ENCODE peak calls at places on chromosome 10, in four cellular contexts. One of them, this sample, is unnamed.

GRCh38 chr10:129865413-129865812 is 98.7 kb downstream of the EBF3 start:
- DNase-seq in K562: no peak
- DNase-seq in HCT116: no peak
- DNase-seq in SK-N-SH: no peak
- DNase-seq in this sample: no peak

GRCh38 chr10:28530751-28531150 is 2.2 kb upstream of the WAC start:
- DNase-seq in SK-N-SH: no peak
- DNase-seq in HCT116: no peak
- DNase-seq in K562: no peak
- DNase-seq in this sample: peak; percentile 20

GRCh38 chr10:93745411-93746065 is 12.2 kb upstream of the LGI1 start:
- DNase-seq in SK-N-SH: no peak
- DNase-seq in K562: peak; percentile 11
- DNase-seq in HCT116: no peak
- DNase-seq in this sample: peak; percentile 5

GRCh38 chr10:86391236-86391840 is 24.7 kb upstream of the GRID1 start:
- DNase-seq in HCT116: no peak
- DNase-seq in K562: no peak
- DNase-seq in SK-N-SH: no peak
- DNase-seq in this sample: no peak

GRCh38 chr10:43965033-43965917 is 316.6 kb upstream of the ZNF32 start:
- DNase-seq in HCT116: no peak
- DNase-seq in K562: no peak
- DNase-seq in SK-N-SH: no peak
- DNase-seq in this sample: no peak

GRCh38 chr10:22002531-22003110 is 909 bp downstream of the DNAJC1 start:
- DNase-seq in SK-N-SH: no peak
- DNase-seq in K562: no peak
- DNase-seq in HCT116: no peak
- DNase-seq in this sample: peak; percentile 21

GRCh38 chr10:9824546-9825164 is 1193.0 kb upstream of the CELF2 start:
- DNase-seq in K562: no peak
- DNase-seq in SK-N-SH: no peak
- DNase-seq in HCT116: no peak
- DNase-seq in this sample: no peak

GRCh38 chr10:30583778-30584415 is 45.7 kb downstream of the LYZL2 start:
- DNase-seq in SK-N-SH: no peak
- DNase-seq in HCT116: peak; percentile 57
- DNase-seq in K562: peak; percentile 22
- DNase-seq in this sample: peak; percentile 84

GRCh38 chr10:55203874-55204273 is 402.8 kb upstream of the PCDH15 start:
- DNase-seq in SK-N-SH: no peak
- DNase-seq in HCT116: no peak
- DNase-seq in K562: no peak
- DNase-seq in this sample: no peak

GRCh38 chr10:56633876-56634452 is 272.9 kb upstream of the ZWINT start:
- DNase-seq in HCT116: no peak
- DNase-seq in SK-N-SH: no peak
- DNase-seq in K562: no peak
- DNase-seq in this sample: no peak

GRCh38 chr10:33204049-33204448 is 130.4 kb downstream of the NRP1 start:
- DNase-seq in K562: no peak
- DNase-seq in SK-N-SH: no peak
- DNase-seq in HCT116: no peak
- DNase-seq in this sample: no peak

GRCh38 chr10:48480397-48481374 is 124.2 kb downstream of the ARHGAP22 start:
- DNase-seq in SK-N-SH: no peak
- DNase-seq in HCT116: no peak
- DNase-seq in K562: peak; percentile 57
- DNase-seq in this sample: no peak

GRCh38 chr10:3681642-3682554 is 103.1 kb downstream of the KLF6 start:
- DNase-seq in HCT116: no peak
- DNase-seq in K562: no peak
- DNase-seq in SK-N-SH: no peak
- DNase-seq in this sample: no peak

GRCh38 chr10:49791100-49791499 is 29.0 kb upstream of the OGDHL start:
- DNase-seq in K562: no peak
- DNase-seq in SK-N-SH: no peak
- DNase-seq in HCT116: no peak
- DNase-seq in this sample: no peak

GRCh38 chr10:103457176-103457712 is 1.5 kb downstream of the CALHM1 start:
- DNase-seq in HCT116: no peak
- DNase-seq in K562: no peak
- DNase-seq in SK-N-SH: peak; percentile 47
- DNase-seq in this sample: no peak

GRCh38 chr10:98404571-98405396 is 10.2 kb downstream of the PYROXD2 start:
- DNase-seq in SK-N-SH: no peak
- DNase-seq in HCT116: no peak
- DNase-seq in K562: no peak
- DNase-seq in this sample: no peak

GRCh38 chr10:97771055-97771811 is 566 bp downstream of the SFRP5 start:
- DNase-seq in SK-N-SH: peak; percentile 84
- DNase-seq in K562: peak; percentile 38
- DNase-seq in HCT116: no peak
- DNase-seq in this sample: no peak

GRCh38 chr10:68989317-68989990 is 851 bp downstream of the KIFBP start:
- DNase-seq in HCT116: no peak
- DNase-seq in K562: no peak
- DNase-seq in SK-N-SH: no peak
- DNase-seq in this sample: no peak

GRCh38 chr10:92897916-92898315 is 49.6 kb downstream of the EXOC6 start:
- DNase-seq in HCT116: no peak
- DNase-seq in SK-N-SH: no peak
- DNase-seq in K562: no peak
- DNase-seq in this sample: no peak

GRCh38 chr10:104054430-104054829 is 31.2 kb downstream of the COL17A1 start:
- DNase-seq in HCT116: no peak
- DNase-seq in K562: no peak
- DNase-seq in SK-N-SH: no peak
- DNase-seq in this sample: no peak

GRCh38 chr10:17029581-17030271 is 99.9 kb downstream of the CUBN start:
- DNase-seq in SK-N-SH: peak; percentile 44
- DNase-seq in K562: peak; percentile 64
- DNase-seq in HCT116: peak; percentile 52
- DNase-seq in this sample: peak; percentile 45

GRCh38 chr10:5951167-5951711 is 26.1 kb downstream of the IL15RA start:
- DNase-seq in SK-N-SH: no peak
- DNase-seq in HCT116: no peak
- DNase-seq in K562: no peak
- DNase-seq in this sample: no peak

GRCh38 chr10:50316695-50317648 is 65.7 kb upstream of the ASAH2 start:
- DNase-seq in HCT116: no peak
- DNase-seq in SK-N-SH: no peak
- DNase-seq in K562: no peak
- DNase-seq in this sample: no peak

GRCh38 chr10:17025444-17026295 is 103.9 kb downstream of the CUBN start:
- DNase-seq in SK-N-SH: peak; percentile 19
- DNase-seq in HCT116: peak; percentile 21
- DNase-seq in K562: no peak
- DNase-seq in this sample: peak; percentile 17

GRCh38 chr10:42836771-42837468 is 54.3 kb downstream of the BMS1 start:
- DNase-seq in K562: no peak
- DNase-seq in HCT116: no peak
- DNase-seq in SK-N-SH: peak; percentile 82
- DNase-seq in this sample: peak; percentile 3

GRCh38 chr10:239109-239508 is 103.9 kb downstream of the ZMYND11 start:
- DNase-seq in HCT116: no peak
- DNase-seq in SK-N-SH: no peak
- DNase-seq in K562: no peak
- DNase-seq in this sample: no peak

GRCh38 chr10:4947039-4947634 is 16.1 kb upstream of the AKR1C1 start:
- DNase-seq in SK-N-SH: no peak
- DNase-seq in HCT116: no peak
- DNase-seq in K562: no peak
- DNase-seq in this sample: peak; percentile 92

GRCh38 chr10:4944751-4945280 is 18.4 kb upstream of the AKR1C1 start:
- DNase-seq in SK-N-SH: no peak
- DNase-seq in K562: no peak
- DNase-seq in HCT116: no peak
- DNase-seq in this sample: no peak

GRCh38 chr10:4946349-4946717 is 16.9 kb upstream of the AKR1C1 start:
- DNase-seq in HCT116: no peak
- DNase-seq in SK-N-SH: no peak
- DNase-seq in K562: no peak
- DNase-seq in this sample: no peak

GRCh38 chr10:4945706-4946348 is 17.4 kb upstream of the AKR1C1 start:
- DNase-seq in HCT116: no peak
- DNase-seq in K562: no peak
- DNase-seq in SK-N-SH: no peak
- DNase-seq in this sample: no peak

GRCh38 chr10:4947635-4948596 is 15.3 kb upstream of the AKR1C1 start:
- DNase-seq in K562: no peak
- DNase-seq in SK-N-SH: no peak
- DNase-seq in HCT116: peak; percentile 8
- DNase-seq in this sample: peak; percentile 100
- TF ChIP-seq REST in K562: no peak
- TF ChIP-seq REST in SK-N-SH: no peak
- TF ChIP-seq REST in HCT116: no peak
- TF ChIP-seq REST in this sample: peak; percentile 55

GRCh38 chr10:35925511-35925910 is 283.4 kb upstream of the FZD8 start:
- DNase-seq in K562: no peak
- DNase-seq in HCT116: no peak
- DNase-seq in SK-N-SH: no peak
- DNase-seq in this sample: no peak

GRCh38 chr10:35933491-35933890 is 291.4 kb upstream of the FZD8 start:
- DNase-seq in SK-N-SH: no peak
- DNase-seq in HCT116: no peak
- DNase-seq in K562: no peak
- DNase-seq in this sample: peak; percentile 40

GRCh38 chr10:35924726-35925125 is 282.6 kb upstream of the FZD8 start:
- DNase-seq in SK-N-SH: no peak
- DNase-seq in HCT116: no peak
- DNase-seq in K562: no peak
- DNase-seq in this sample: no peak

GRCh38 chr10:35928760-35929159 is 286.7 kb upstream of the FZD8 start:
- DNase-seq in SK-N-SH: no peak
- DNase-seq in K562: no peak
- DNase-seq in HCT116: no peak
- DNase-seq in this sample: no peak

GRCh38 chr10:35928017-35928619 is 286.0 kb upstream of the FZD8 start:
- DNase-seq in HCT116: no peak
- DNase-seq in K562: no peak
- DNase-seq in SK-N-SH: no peak
- DNase-seq in this sample: no peak
- TF ChIP-seq ELF1 in HCT116: no peak
- TF ChIP-seq ELF1 in K562: no peak
- TF ChIP-seq ELF1 in SK-N-SH: no peak
- TF ChIP-seq ELF1 in this sample: no peak

GRCh38 chr10:71472466-71472865 is 75.7 kb downstream of the CDH23 start:
- DNase-seq in K562: no peak
- DNase-seq in HCT116: no peak
- DNase-seq in SK-N-SH: no peak
- DNase-seq in this sample: no peak
- TF ChIP-seq REST in K562: no peak
- TF ChIP-seq REST in HCT116: no peak
- TF ChIP-seq REST in SK-N-SH: no peak
- TF ChIP-seq REST in this sample: no peak

GRCh38 chr10:24156686-24157085 is 52.3 kb upstream of the KIAA1217 start:
- DNase-seq in HCT116: no peak
- DNase-seq in SK-N-SH: no peak
- DNase-seq in K562: no peak
- DNase-seq in this sample: no peak
- TF ChIP-seq ELF1 in HCT116: no peak
- TF ChIP-seq ELF1 in SK-N-SH: no peak
- TF ChIP-seq ELF1 in K562: no peak
- TF ChIP-seq ELF1 in this sample: no peak

DNA sequence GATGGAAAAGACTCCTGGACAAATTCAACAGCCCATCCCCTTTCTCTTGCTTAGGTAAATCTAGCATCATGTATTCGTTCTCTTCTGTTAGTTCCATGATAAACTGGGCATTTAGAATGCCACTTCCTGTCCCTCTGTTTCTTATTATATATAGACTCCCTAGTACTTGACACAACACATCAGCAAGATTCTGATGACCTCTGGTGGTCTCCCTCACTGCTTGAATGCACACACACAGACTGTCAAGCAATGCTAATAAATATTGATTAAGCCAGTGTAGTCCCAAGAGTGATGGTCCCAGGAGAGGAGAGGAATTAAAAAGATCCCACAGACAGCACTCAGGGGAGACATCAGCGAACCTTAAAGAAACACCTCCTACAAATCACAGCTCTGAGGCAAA is 1291.3 kb downstream of the XPNPEP1 start:
- DNase-seq in K562: no peak
- DNase-seq in HCT116: no peak
- DNase-seq in SK-N-SH: no peak
- DNase-seq in this sample: no peak
- TF ChIP-seq REST in K562: no peak
- TF ChIP-seq REST in HCT116: no peak
- TF ChIP-seq REST in SK-N-SH: no peak
- TF ChIP-seq REST in this sample: no peak

DNA sequence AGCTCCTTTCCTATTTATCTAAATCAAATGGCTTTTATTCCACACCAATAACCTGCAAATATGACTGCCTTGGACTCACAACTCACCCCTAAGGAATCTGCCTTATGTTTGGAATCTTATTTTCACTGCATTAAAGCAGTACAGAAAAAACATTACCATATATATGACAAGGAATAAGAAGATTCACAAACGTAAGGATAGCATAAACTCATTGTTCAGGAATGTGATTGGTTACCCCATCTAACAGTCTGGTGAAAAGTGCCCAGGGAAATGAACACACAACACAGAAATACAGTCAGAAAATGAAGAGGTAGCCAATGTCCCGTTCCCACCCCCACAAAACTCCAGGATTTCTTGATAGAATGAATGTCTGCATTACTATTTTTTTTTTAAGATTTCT is 2.0 kb downstream of the PPP3CB start:
- DNase-seq in HCT116: no peak
- DNase-seq in SK-N-SH: no peak
- DNase-seq in K562: no peak
- DNase-seq in this sample: no peak
- TF ChIP-seq ELF1 in HCT116: no peak
- TF ChIP-seq ELF1 in SK-N-SH: no peak
- TF ChIP-seq ELF1 in K562: no peak
- TF ChIP-seq ELF1 in this sample: no peak

GRCh38 chr10:1957057-1957456 is 219.7 kb upstream of the ADARB2 start:
- DNase-seq in HCT116: no peak
- DNase-seq in SK-N-SH: no peak
- DNase-seq in K562: no peak
- DNase-seq in this sample: no peak
- TF ChIP-seq REST in HCT116: no peak
- TF ChIP-seq REST in SK-N-SH: no peak
- TF ChIP-seq REST in K562: no peak
- TF ChIP-seq REST in this sample: no peak